ENCODE peak calls at places on chromosomes 5 and 9, in ten cellular contexts. G, Y, M, H, W, L, T, C, P and J are unnamed samples.

GRCh38 chr9:120892748-120893584 is 16.0 kb upstream of the PHF19 start:
- DNase-seq in G (peak), Y (no peak), M (no peak), H (no peak), W (peak), L (no peak), T (peak), C (no peak), P (peak), J (no peak)

GRCh38 chr5:130908186-130908585 is 256.9 kb downstream of the HINT1 start:
- DNase-seq in G (no peak), Y (no peak), M (no peak), H (no peak), W (no peak), L (no peak), T (no peak), C (no peak), P (no peak), J (no peak)

GRCh38 chr5:149128023-149128875 is 13.0 kb upstream of the ABLIM3 start:
- DNase-seq in G (peak), Y (no peak), M (no peak), H (no peak), W (peak), L (no peak), T (peak), C (peak), P (no peak), J (peak)

GRCh38 chr9:9747787-9748186 is 865.0 kb downstream of the PTPRD start:
- DNase-seq in G (peak), Y (no peak), M (no peak), H (no peak), W (no peak), L (no peak), T (no peak), C (no peak), P (no peak), J (no peak)

GRCh38 chr9:71202931-71203330 is 81.5 kb upstream of the TRPM3 start:
- DNase-seq in G (no peak), Y (no peak), M (no peak), H (no peak), W (no peak), L (no peak), T (no peak), C (no peak), P (no peak), J (no peak)

GRCh38 chr9:131318211-131318610 is 28.7 kb downstream of the PLPP7 start:
- DNase-seq in G (no peak), Y (no peak), M (no peak), H (no peak), W (no peak), L (no peak), T (no peak), C (no peak), P (no peak), J (no peak)

GRCh38 chr5:106127341-106127781 is 1543.4 kb downstream of the EFNA5 start:
- DNase-seq in G (peak), Y (no peak), M (no peak), H (no peak), W (no peak), L (no peak), T (no peak), C (no peak), P (no peak), J (no peak)

GRCh38 chr5:150229571-150229970 is 39.7 kb downstream of the SLC6A7 start:
- DNase-seq in G (no peak), Y (no peak), M (no peak), H (no peak), W (no peak), L (no peak), T (no peak), C (no peak), P (no peak), J (no peak)